ENCODE peak calls at places on chromosome 22, in seven cellular contexts. One of them, this sample, is unnamed.

GRCh38 chr22:50672041-50672440 is 582 bp upstream of the SHANK3 start:
- DNase-seq in HCT116: no peak
- DNase-seq in H1: no peak
- DNase-seq in K562: peak
- DNase-seq in HepG2: no peak
- DNase-seq in SK-N-SH: no peak
- DNase-seq in GM12878: no peak
- DNase-seq in this sample: no peak

GRCh38 chr22:32823024-32823730 is 21.7 kb downstream of the TIMP3 start:
- DNase-seq in HCT116: peak
- DNase-seq in H1: peak
- DNase-seq in K562: peak
- DNase-seq in HepG2: peak
- DNase-seq in SK-N-SH: peak
- DNase-seq in GM12878: no peak
- DNase-seq in this sample: no peak

GRCh38 chr22:38710352-38710751 is 4.6 kb downstream of the GTPBP1 start:
- DNase-seq in HCT116: no peak
- DNase-seq in H1: no peak
- DNase-seq in K562: no peak
- DNase-seq in HepG2: no peak
- DNase-seq in SK-N-SH: no peak
- DNase-seq in GM12878: no peak
- DNase-seq in this sample: no peak

GRCh38 chr22:48758021-48758561 is 1069.6 kb downstream of the BRD1 start:
- DNase-seq in HCT116: no peak
- DNase-seq in H1: no peak
- DNase-seq in K562: no peak
- DNase-seq in HepG2: no peak
- DNase-seq in SK-N-SH: no peak
- DNase-seq in GM12878: no peak
- DNase-seq in this sample: no peak

GRCh38 chr22:30290318-30290678 is 993 bp upstream of the CASTOR1 start:
- DNase-seq in HCT116: no peak
- DNase-seq in H1: no peak
- DNase-seq in K562: no peak
- DNase-seq in HepG2: no peak
- DNase-seq in SK-N-SH: no peak
- DNase-seq in GM12878: no peak
- DNase-seq in this sample: no peak

GRCh38 chr22:37681001-37681424 is 5.1 kb upstream of the NOL12 start:
- DNase-seq in HCT116: no peak
- DNase-seq in H1: no peak
- DNase-seq in K562: no peak
- DNase-seq in HepG2: no peak
- DNase-seq in SK-N-SH: no peak
- DNase-seq in GM12878: no peak
- DNase-seq in this sample: no peak

GRCh38 chr22:27591060-27591459 is 210.5 kb downstream of the MN1 start:
- DNase-seq in HCT116: no peak
- DNase-seq in H1: no peak
- DNase-seq in K562: no peak
- DNase-seq in HepG2: no peak
- DNase-seq in SK-N-SH: no peak
- DNase-seq in GM12878: no peak
- DNase-seq in this sample: no peak

GRCh38 chr22:37533995-37534394 is 14.8 kb upstream of the CARD10 start:
- DNase-seq in HCT116: peak
- DNase-seq in H1: no peak
- DNase-seq in K562: no peak
- DNase-seq in HepG2: no peak
- DNase-seq in SK-N-SH: no peak
- DNase-seq in GM12878: peak
- DNase-seq in this sample: no peak

GRCh38 chr22:42931421-42932196 is 74.5 kb upstream of the ARFGAP3 start:
- DNase-seq in HCT116: no peak
- DNase-seq in H1: no peak
- DNase-seq in K562: no peak
- DNase-seq in HepG2: no peak
- DNase-seq in SK-N-SH: no peak
- DNase-seq in GM12878: peak
- DNase-seq in this sample: no peak

GRCh38 chr22:50581950-50582561 is 593 bp downstream of the CHKB start:
- DNase-seq in HCT116: no peak
- DNase-seq in H1: no peak
- DNase-seq in K562: peak
- DNase-seq in HepG2: no peak
- DNase-seq in SK-N-SH: no peak
- DNase-seq in GM12878: no peak
- DNase-seq in this sample: no peak

GRCh38 chr22:30826670-30827355 is 132.1 kb downstream of the OSBP2 start:
- DNase-seq in HCT116: no peak
- DNase-seq in H1: peak
- DNase-seq in K562: no peak
- DNase-seq in HepG2: no peak
- DNase-seq in SK-N-SH: no peak
- DNase-seq in GM12878: no peak
- DNase-seq in this sample: no peak

GRCh38 chr22:28855355-28856094 is 27.8 kb upstream of the ZNRF3 start:
- DNase-seq in HCT116: peak
- DNase-seq in H1: peak
- DNase-seq in K562: peak
- DNase-seq in HepG2: peak
- DNase-seq in SK-N-SH: peak
- DNase-seq in GM12878: peak
- DNase-seq in this sample: peak

GRCh38 chr22:24703101-24703500 is 71.4 kb downstream of the PIWIL3 start:
- DNase-seq in HCT116: no peak
- DNase-seq in H1: peak
- DNase-seq in K562: peak
- DNase-seq in HepG2: peak
- DNase-seq in SK-N-SH: no peak
- DNase-seq in GM12878: no peak
- DNase-seq in this sample: no peak

GRCh38 chr22:41204066-41204465 is 1.0 kb upstream of the L3MBTL2 start:
- DNase-seq in HCT116: no peak
- DNase-seq in H1: no peak
- DNase-seq in K562: no peak
- DNase-seq in HepG2: no peak
- DNase-seq in SK-N-SH: no peak
- DNase-seq in GM12878: no peak
- DNase-seq in this sample: no peak

GRCh38 chr22:43823911-43824665 is 12.0 kb upstream of the EFCAB6 start:
- DNase-seq in HCT116: no peak
- DNase-seq in H1: peak
- DNase-seq in K562: no peak
- DNase-seq in HepG2: no peak
- DNase-seq in SK-N-SH: no peak
- DNase-seq in GM12878: no peak
- DNase-seq in this sample: no peak

GRCh38 chr22:49021097-49021925 is 806.4 kb downstream of the BRD1 start:
- DNase-seq in HCT116: no peak
- DNase-seq in H1: no peak
- DNase-seq in K562: no peak
- DNase-seq in HepG2: no peak
- DNase-seq in SK-N-SH: peak
- DNase-seq in GM12878: no peak
- DNase-seq in this sample: no peak

GRCh38 chr22:27834364-27835185 is 33.0 kb upstream of the MN1 start:
- DNase-seq in HCT116: no peak
- DNase-seq in H1: no peak
- DNase-seq in K562: no peak
- DNase-seq in HepG2: no peak
- DNase-seq in SK-N-SH: no peak
- DNase-seq in GM12878: no peak
- DNase-seq in this sample: no peak

GRCh38 chr22:40602231-40602630 is 34.3 kb downstream of the MRTFA start:
- DNase-seq in HCT116: no peak
- DNase-seq in H1: no peak
- DNase-seq in K562: no peak
- DNase-seq in HepG2: no peak
- DNase-seq in SK-N-SH: no peak
- DNase-seq in GM12878: no peak
- DNase-seq in this sample: no peak

GRCh38 chr22:30361916-30362631 is 5.3 kb downstream of the CCDC157 start:
- DNase-seq in HCT116: no peak
- DNase-seq in H1: no peak
- DNase-seq in K562: no peak
- DNase-seq in HepG2: no peak
- DNase-seq in SK-N-SH: no peak
- DNase-seq in GM12878: no peak
- DNase-seq in this sample: no peak

GRCh38 chr22:41030891-41031290 is 61.5 kb upstream of the EP300 start:
- DNase-seq in HCT116: no peak
- DNase-seq in H1: no peak
- DNase-seq in K562: no peak
- DNase-seq in HepG2: no peak
- DNase-seq in SK-N-SH: no peak
- DNase-seq in GM12878: no peak
- DNase-seq in this sample: no peak

GRCh38 chr22:36862251-36863242 is 1.7 kb downstream of the NCF4 start:
- DNase-seq in HCT116: no peak
- DNase-seq in H1: no peak
- DNase-seq in K562: no peak
- DNase-seq in HepG2: no peak
- DNase-seq in SK-N-SH: no peak
- DNase-seq in GM12878: peak
- DNase-seq in this sample: no peak

DNA sequence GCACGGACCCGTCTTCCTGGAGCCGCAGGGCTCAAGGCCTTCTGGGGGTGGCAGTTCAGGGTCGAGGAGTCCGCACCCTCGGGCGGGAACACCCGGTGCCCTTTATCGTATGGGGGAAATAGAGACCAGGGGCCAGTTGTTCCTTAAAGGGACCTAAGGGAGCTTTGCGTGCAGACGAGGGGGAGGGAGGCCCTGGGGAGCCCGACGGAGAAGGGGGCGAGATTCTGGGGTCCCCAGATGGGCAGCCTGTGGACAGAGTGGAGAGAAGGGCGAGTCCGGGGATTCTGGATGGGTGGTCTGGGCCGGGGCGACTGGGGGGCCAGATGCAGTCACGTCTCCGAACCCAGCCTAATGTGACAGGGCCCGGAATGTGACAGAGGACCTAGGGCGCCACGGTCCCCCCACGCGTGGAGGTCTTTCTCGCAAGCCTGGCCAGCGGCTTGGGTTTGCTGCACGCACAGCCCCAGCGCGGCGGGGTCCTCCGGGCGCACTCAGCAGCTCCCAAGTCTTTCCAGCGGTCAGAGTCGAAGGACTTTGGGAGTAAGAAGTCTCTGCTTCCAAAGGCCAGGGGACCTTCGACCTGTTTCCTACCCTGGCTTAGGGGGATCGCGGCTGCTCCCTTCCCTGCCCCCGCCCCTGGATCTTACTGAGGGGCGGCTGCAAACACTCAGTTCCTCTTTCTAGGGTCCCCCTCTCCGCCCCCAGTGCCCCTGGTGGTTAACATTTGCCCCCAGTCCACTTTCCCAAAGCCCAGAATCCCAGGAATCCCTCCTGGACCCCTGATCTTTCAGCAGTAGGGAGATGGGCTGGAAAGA is 542 bp downstream of the TUBA8 start:
- DNase-seq in HCT116: no peak
- DNase-seq in H1: peak
- DNase-seq in K562: no peak
- DNase-seq in HepG2: no peak
- DNase-seq in SK-N-SH: no peak
- DNase-seq in GM12878: no peak
- DNase-seq in this sample: no peak
- TF ChIP-seq YY1 in HCT116: no peak
- TF ChIP-seq YY1 in H1: no peak
- TF ChIP-seq YY1 in K562: no peak
- TF ChIP-seq YY1 in HepG2: no peak
- TF ChIP-seq YY1 in SK-N-SH: no peak
- TF ChIP-seq YY1 in GM12878: no peak
- TF ChIP-seq YY1 in this sample: no peak

GRCh38 chr22:46299101-46299500 is 2.4 kb downstream of the GTSE1 start:
- DNase-seq in HCT116: no peak
- DNase-seq in H1: no peak
- DNase-seq in K562: no peak
- DNase-seq in HepG2: no peak
- DNase-seq in SK-N-SH: no peak
- DNase-seq in GM12878: no peak
- DNase-seq in this sample: no peak
- H3K9ac ChIP-seq in HCT116: no peak
- H3K9ac ChIP-seq in H1: no peak
- H3K9ac ChIP-seq in K562: no peak
- H3K9ac ChIP-seq in HepG2: no peak
- H3K9ac ChIP-seq in SK-N-SH: no peak
- H3K9ac ChIP-seq in GM12878: no peak
- H3K9ac ChIP-seq in this sample: peak

GRCh38 chr22:45445031-45445710 is 31.7 kb downstream of the RIBC2 start:
- DNase-seq in HCT116: no peak
- DNase-seq in H1: no peak
- DNase-seq in K562: no peak
- DNase-seq in HepG2: no peak
- DNase-seq in SK-N-SH: no peak
- DNase-seq in GM12878: no peak
- DNase-seq in this sample: no peak

GRCh38 chr22:45442120-45442519 is 28.6 kb downstream of the RIBC2 start:
- DNase-seq in HCT116: no peak
- DNase-seq in H1: no peak
- DNase-seq in K562: no peak
- DNase-seq in HepG2: peak
- DNase-seq in SK-N-SH: no peak
- DNase-seq in GM12878: no peak
- DNase-seq in this sample: no peak

GRCh38 chr22:45441158-45441557 is 27.7 kb downstream of the RIBC2 start:
- DNase-seq in HCT116: peak
- DNase-seq in H1: no peak
- DNase-seq in K562: no peak
- DNase-seq in HepG2: peak
- DNase-seq in SK-N-SH: peak
- DNase-seq in GM12878: no peak
- DNase-seq in this sample: no peak

GRCh38 chr22:45446216-45446615 is 32.7 kb downstream of the RIBC2 start:
- DNase-seq in HCT116: no peak
- DNase-seq in H1: no peak
- DNase-seq in K562: no peak
- DNase-seq in HepG2: no peak
- DNase-seq in SK-N-SH: no peak
- DNase-seq in GM12878: no peak
- DNase-seq in this sample: no peak

DNA sequence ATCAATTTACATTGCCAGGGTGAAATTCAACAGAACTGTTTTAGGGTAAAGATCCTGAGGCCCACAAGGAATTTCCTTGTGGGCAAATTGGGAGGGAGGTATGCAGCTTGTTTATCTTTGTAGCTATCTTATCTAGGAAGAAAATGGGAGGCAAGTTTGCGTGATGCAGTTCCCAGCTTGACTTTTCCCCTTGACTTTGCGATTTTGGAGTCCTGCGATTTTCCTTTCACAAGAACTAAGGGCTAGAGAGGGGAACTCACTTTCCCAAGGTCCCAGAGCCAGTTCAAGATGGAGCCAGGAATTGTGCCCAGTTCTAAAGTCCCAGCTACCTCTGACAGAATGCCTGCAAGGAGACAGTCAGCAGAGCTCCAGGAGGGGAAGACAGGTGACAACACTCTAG is 30.7 kb downstream of the RIBC2 start:
- DNase-seq in HCT116: no peak
- DNase-seq in H1: no peak
- DNase-seq in K562: no peak
- DNase-seq in HepG2: no peak
- DNase-seq in SK-N-SH: no peak
- DNase-seq in GM12878: no peak
- DNase-seq in this sample: no peak
- TF ChIP-seq YY1 in HCT116: no peak
- TF ChIP-seq YY1 in H1: no peak
- TF ChIP-seq YY1 in K562: no peak
- TF ChIP-seq YY1 in HepG2: no peak
- TF ChIP-seq YY1 in SK-N-SH: no peak
- TF ChIP-seq YY1 in GM12878: no peak
- TF ChIP-seq YY1 in this sample: no peak

GRCh38 chr22:23681026-23681809 is 9.6 kb upstream of the RGL4 start:
- DNase-seq in HCT116: no peak
- DNase-seq in H1: no peak
- DNase-seq in K562: no peak
- DNase-seq in HepG2: no peak
- DNase-seq in SK-N-SH: no peak
- DNase-seq in GM12878: no peak
- DNase-seq in this sample: no peak
- H3K9ac ChIP-seq in HCT116: no peak
- H3K9ac ChIP-seq in H1: no peak
- H3K9ac ChIP-seq in K562: no peak
- H3K9ac ChIP-seq in HepG2: no peak
- H3K9ac ChIP-seq in SK-N-SH: no peak
- H3K9ac ChIP-seq in GM12878: no peak
- H3K9ac ChIP-seq in this sample: no peak